ENCODE peak calls at places on chromosomes 3 and 15, in nine cellular contexts. J is AG04450; D is NCI-H460; A is left ventricle myocardium superior; I is posterior cingulate gyrus; F is kidney; Z is H9; R is activated CD4-positive, alpha-beta memory T cell treated with anti-CD3 and anti-CD28 coated beads for 36 hours; L is RPMI7951. Q is an unnamed sample.

GRCh38 chr15:45023659-45024320 is 795 bp downstream of the SORD start:
- DNase-seq in R (peak), I (no peak), Z (no peak), D (peak), F (no peak), A (no peak), J (no peak), L (peak), Q (no peak)

GRCh38 chr3:31968927-31969418 is 12.1 kb downstream of the OSBPL10 start:
- DNase-seq in I (no peak), A (no peak), F (no peak), D (no peak), R (no peak), L (peak), J (peak), Z (no peak), Q (no peak)

GRCh38 chr3:170961616-170962400 is 53.4 kb upstream of the EIF5A2 start:
- DNase-seq in R (no peak), J (peak), I (peak), A (no peak), L (peak), F (no peak), D (peak), Z (no peak), Q (peak)

GRCh38 chr3:25768851-25769250 is 14.4 kb downstream of the NGLY1 start:
- DNase-seq in Z (no peak), A (no peak), I (no peak), J (no peak), F (no peak), D (no peak), R (no peak), L (no peak), Q (no peak)

GRCh38 chr15:34233614-34234013 is 8.8 kb downstream of the EMC4 start:
- DNase-seq in R (peak), D (no peak), L (no peak), F (no peak), J (no peak), A (no peak), Z (no peak), I (no peak), Q (no peak)

GRCh38 chr15:88202231-88202630 is 54.3 kb downstream of the NTRK3 start:
- DNase-seq in L (peak), R (no peak), D (no peak), Z (no peak), F (no peak), A (no peak), J (no peak), I (no peak), Q (no peak)

GRCh38 chr15:71301958-71302621 is 186.8 kb downstream of the THSD4 start:
- DNase-seq in Z (no peak), R (no peak), D (no peak), I (no peak), F (no peak), L (peak), J (no peak), A (no peak), Q (no peak)

GRCh38 chr3:65748326-65748725 is 290.4 kb downstream of the MAGI1 start:
- DNase-seq in I (no peak), F (no peak), J (no peak), D (no peak), R (no peak), A (no peak), L (no peak), Z (no peak), Q (no peak)

GRCh38 chr3:78887608-78888011 is 880.2 kb downstream of the ROBO1 start:
- DNase-seq in I (no peak), D (no peak), F (no peak), A (no peak), L (peak), J (no peak), R (no peak), Z (no peak), Q (no peak)

GRCh38 chr15:81092559-81092902 is 41.5 kb upstream of the CFAP161 start:
- DNase-seq in L (no peak), I (no peak), Z (no peak), D (no peak), J (no peak), R (no peak), F (no peak), A (peak), Q (no peak)

GRCh38 chr3:185645596-185646381 is 59.7 kb downstream of the SENP2 start:
- DNase-seq in D (no peak), I (no peak), F (no peak), J (no peak), R (no peak), A (no peak), L (no peak), Z (peak), Q (no peak)

Q was measured in amniotic stem cell.